ENCODE peak calls at places on chromosomes 5 and 9, in seven cellular contexts. Q, X, U, D, V, T and O are unnamed samples.

GRCh38 chr5:15483348-15484090 is 16.5 kb upstream of the FBXL7 start:
- DNase-seq in Q (no peak), T (no peak), V (no peak), U (no peak), X (no peak), D (no peak), O (no peak)

GRCh38 chr5:168826292-168826725 is 247.1 kb upstream of the PANK3 start:
- DNase-seq in Q (no peak), T (no peak), U (no peak), D (no peak), V (no peak), X (no peak), O (no peak)

GRCh38 chr5:132257131-132258101 is at the start of gene PDLIM4:
- DNase-seq in X (peak; percentile 65), D (peak; percentile 89), T (peak; percentile 81), V (peak; percentile 77), Q (peak; percentile 92), U (no peak), O (no peak)

GRCh38 chr9:130780865-130781504 is 54.1 kb upstream of the ABL1 start:
- DNase-seq in X (no peak), V (peak; percentile 78), U (no peak), T (peak; percentile 95), Q (no peak), D (no peak), O (peak; percentile 35)

GRCh38 chr5:136011427-136012001 is 17.3 kb upstream of the TGFBI start:
- DNase-seq in T (no peak), Q (no peak), V (no peak), U (no peak), D (no peak), X (no peak), O (no peak)

GRCh38 chr5:36691241-36691640 is 84.8 kb downstream of the SLC1A3 start:
- DNase-seq in T (no peak), U (no peak), X (no peak), Q (no peak), V (no peak), D (no peak), O (no peak)

GRCh38 chr9:111720170-111720569 is 58.8 kb downstream of the GNG10 start:
- DNase-seq in V (no peak), Q (no peak), D (no peak), U (no peak), T (no peak), X (no peak), O (no peak)

GRCh38 chr5:4007001-4007400 is 411.4 kb downstream of the IRX1 start:
- DNase-seq in Q (no peak), T (no peak), D (no peak), U (no peak), V (no peak), X (no peak), O (no peak)

GRCh38 chr9:21689851-21690250 is 112.6 kb upstream of the MTAP start:
- DNase-seq in Q (no peak), T (no peak), D (no peak), V (no peak), U (no peak), X (no peak), O (no peak)

GRCh38 chr5:42721484-42721883 is 35.1 kb upstream of the CCDC152 start:
- DNase-seq in T (no peak), X (no peak), Q (no peak), V (no peak), U (no peak), D (no peak), O (no peak)
- H3K4me1 ChIP-seq in T (no peaks in the 10 kb centered on the region), X (no peaks in the 10 kb centered on the region), Q (no peaks in the 10 kb centered on the region), V (no peaks in the 10 kb centered on the region), U (no peaks in the 10 kb centered on the region), D (no peaks in the 10 kb centered on the region), O (no peaks in the 10 kb centered on the region)

GRCh38 chr9:124349675-124350484 is 65.4 kb downstream of the PSMB7 start:
- DNase-seq in V (peak; percentile 20), D (peak; percentile 54), U (no peak), Q (no peak), X (peak; percentile 63), T (peak; percentile 40), O (no peak)
- TF ChIP-seq POLR2AphosphoS5 in V (no peak), D (no peak), U (no peak), Q (peak; percentile 4), X (peak; percentile 44), T (peak; percentile 11), O (no peak)

GRCh38 chr5:107631805-107632362 is 38.9 kb downstream of the EFNA5 start:
- DNase-seq in U (no peak), T (no peak), Q (no peak), V (no peak), X (no peak), D (no peak), O (no peak)
- H3K4me1 ChIP-seq in U (no peaks in the 10 kb centered on the region), T (no peaks in the 10 kb centered on the region), Q (peaks cover 29% of the 10 kb centered on the region), V (no peaks in the 10 kb centered on the region), X (no peaks in the 10 kb centered on the region), D (no peaks in the 10 kb centered on the region), O (no peaks in the 10 kb centered on the region)

DNA sequence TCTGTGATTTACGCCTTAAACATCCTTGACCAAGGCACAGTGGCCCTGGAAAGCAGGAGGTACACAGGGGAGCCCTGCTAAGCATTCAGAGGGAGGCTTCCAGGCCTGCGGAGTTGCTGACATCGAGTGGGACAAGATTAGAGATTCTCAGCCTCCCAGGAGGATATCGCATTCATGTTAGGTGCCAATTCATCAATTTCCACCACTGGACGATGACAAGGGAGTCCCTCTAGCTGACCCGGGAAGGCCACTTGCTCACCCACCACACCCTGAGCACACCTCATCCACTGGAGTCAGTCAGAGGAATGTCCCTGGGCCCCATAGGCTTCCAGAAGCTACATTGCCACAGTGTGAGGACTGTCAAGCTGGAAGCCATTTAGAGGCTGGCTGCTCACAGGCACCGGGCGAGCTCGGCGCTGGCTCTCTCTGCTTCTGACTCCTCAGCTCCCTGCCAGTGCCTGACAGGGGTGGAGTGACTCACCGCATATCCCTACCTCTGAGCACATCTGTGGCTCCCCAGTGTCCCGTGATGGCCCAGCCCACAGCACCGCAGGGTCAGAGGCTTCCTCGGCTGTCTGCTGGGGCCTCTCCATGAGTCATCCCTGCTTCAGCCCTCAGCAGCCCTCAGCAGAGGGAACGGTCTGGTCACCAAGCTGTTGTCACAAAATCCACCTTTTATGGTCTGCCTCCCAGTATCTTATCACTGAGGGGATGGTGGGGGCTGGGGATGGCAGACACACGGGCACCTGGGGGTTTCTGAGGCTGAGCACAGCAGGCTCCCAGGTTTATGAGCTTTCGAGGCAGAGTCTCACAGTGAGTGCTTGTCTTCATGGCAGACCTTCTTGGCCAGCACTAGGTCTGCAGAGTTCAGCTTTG is 117.5 kb downstream of the ZNF608 start:
- DNase-seq in X (no peak), T (peak; percentile 70), V (peak; percentile 79), U (no peak), D (peak; percentile 65), Q (no peak), O (no peak)
- TF ChIP-seq POLR2AphosphoS5 in X (no peak), T (no peak), V (no peak), U (no peak), D (no peak), Q (no peak), O (no peak)

DNA sequence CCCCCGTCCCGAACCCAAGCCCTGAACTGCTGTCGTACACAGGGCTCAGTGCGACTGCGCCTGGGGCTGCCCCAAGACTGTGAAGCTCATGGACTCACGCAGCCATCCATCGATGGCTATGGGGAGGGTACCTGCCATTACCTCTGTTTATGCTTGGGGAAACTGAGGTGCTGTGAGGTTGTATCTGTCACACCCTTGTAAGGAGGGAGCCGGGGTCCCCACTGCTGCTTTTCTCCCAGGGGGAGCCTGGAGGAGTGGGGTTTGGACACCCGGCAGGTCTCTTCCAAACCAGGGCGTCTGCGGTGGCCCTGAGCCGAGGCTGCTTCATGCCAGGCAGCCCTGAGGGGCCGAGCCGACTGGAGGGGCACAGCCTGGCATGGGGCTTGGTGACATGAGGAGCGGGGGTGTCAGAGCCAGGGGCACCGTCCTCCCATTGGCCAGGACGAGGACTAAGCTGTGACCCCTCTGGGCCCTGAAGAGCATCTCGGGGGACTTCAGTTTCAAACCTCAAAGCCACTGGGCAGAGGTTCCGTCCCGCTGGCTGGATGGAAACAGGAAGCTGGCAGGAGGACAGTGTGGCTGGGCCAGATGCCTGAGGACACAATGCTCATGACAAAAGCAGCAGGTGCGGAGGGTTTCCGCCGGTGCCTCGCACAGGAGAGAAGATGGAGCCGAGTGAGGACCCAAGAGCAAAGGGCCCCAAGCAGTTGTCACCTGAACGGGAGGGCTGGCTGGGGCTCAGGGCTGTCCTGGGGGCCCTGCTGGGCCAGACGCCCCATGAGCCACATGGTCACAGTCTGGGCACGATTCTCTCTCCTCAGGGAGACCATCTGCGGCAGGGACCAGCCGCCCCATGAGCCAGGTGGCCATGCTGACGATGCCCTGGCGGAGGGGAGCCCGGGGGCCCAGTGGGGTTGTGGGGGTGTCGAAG is 54.4 kb upstream of the EXOC3 start:
- DNase-seq in Q (no peak), T (peak; percentile 59), D (peak; percentile 61), V (peak; percentile 62), U (peak; percentile 24), X (peak; percentile 71), O (no peak)
- H3K4me1 ChIP-seq in Q (no peaks in the 10 kb centered on the region), T (no peaks in the 10 kb centered on the region), D (no peaks in the 10 kb centered on the region), V (peaks cover 8% of the 10 kb centered on the region), U (no peaks in the 10 kb centered on the region), X (peaks cover 17% of the 10 kb centered on the region), O (no peaks in the 10 kb centered on the region)

DNA sequence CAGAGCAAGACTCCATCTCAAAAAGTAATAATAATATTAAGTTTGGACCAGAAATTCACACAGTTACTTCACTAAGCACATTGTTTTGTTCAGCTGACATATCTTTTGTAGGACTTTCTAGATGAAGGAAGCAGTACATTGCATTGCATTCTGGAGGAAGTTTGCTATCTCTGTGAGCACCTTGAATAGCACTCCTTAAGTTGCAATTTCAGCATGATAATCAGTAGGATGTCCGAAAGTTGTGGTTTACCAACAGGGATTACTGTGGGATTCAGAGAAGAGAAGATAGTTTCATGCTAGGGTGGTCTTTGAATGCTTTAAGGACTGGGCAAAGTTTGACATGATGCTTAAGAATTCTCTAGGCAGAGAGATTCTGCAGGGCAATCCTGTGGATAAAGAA is 18.4 kb upstream of the TTC23L start:
- DNase-seq in T (no peak), V (no peak), U (no peak), X (no peak), D (no peak), Q (no peak), O (no peak)
- TF ChIP-seq POLR2AphosphoS5 in T (no peak), V (no peak), U (no peak), X (no peak), D (no peak), Q (no peak), O (no peak)